ENCODE peak calls at places on chromosome X, in seven cellular contexts. L is GM23248, V is trophoblast cell, X is mesenchymal stem cell, H is HCT116, B is IMR-90, K is GM12878. A is an unnamed sample.
A peak's percentile ranks its signal among the peaks of the same experiment; 100 is the strongest.

GRCh38 chrX:74249963-74250362 is 54.0 kb upstream of the ZCCHC13 start:
- DNase-seq in L (no peak), V (no peak), X (peak; percentile 9), H (no peak), B (no peak), K (no peak), A (no peak)

GRCh38 chrX:154409222-154409871 is at the start of gene DNASE1L1:
- DNase-seq in L (peak; percentile 91), V (peak; percentile 78), X (peak; percentile 91), H (no peak), B (peak; percentile 87), K (no peak), A (no peak)

GRCh38 chrX:29285670-29286069 is 698.4 kb downstream of the IL1RAPL1 start:
- DNase-seq in L (no peak), V (no peak), X (no peak), H (no peak), B (no peak), K (no peak), A (no peak)

GRCh38 chrX:70386240-70386639 is 36.9 kb upstream of the GDPD2 start:
- DNase-seq in L (no peak), V (no peak), X (no peak), H (no peak), B (peak; percentile 37), K (no peak), A (no peak)

GRCh38 chrX:108511721-108512120 is 72.1 kb downstream of the COL4A5 start:
- DNase-seq in L (peak; percentile 4), V (no peak), X (no peak), H (no peak), B (peak; percentile 4), K (no peak), A (no peak)

GRCh38 chrX:103628386-103629290 is at the start of gene TCEAL1:
- DNase-seq in L (peak; percentile 63), V (peak; percentile 45), X (peak; percentile 63), H (no peak), B (peak; percentile 27), K (no peak), A (no peak)

GRCh38 chrX:15298201-15298600 is 17.2 kb downstream of the ASB11 start:
- DNase-seq in L (no peak), V (no peak), X (no peak), H (no peak), B (no peak), K (no peak), A (no peak)

GRCh38 chrX:52923781-52924241 is 26.7 kb downstream of the FAM156B start:
- DNase-seq in L (peak; percentile 61), V (peak; percentile 52), X (peak; percentile 43), H (no peak), B (peak; percentile 69), K (peak; percentile 46), A (no peak)

GRCh38 chrX:16807976-16808542 is 21.8 kb downstream of the TXLNG start:
- DNase-seq in L (peak; percentile 72), V (peak; percentile 36), X (peak; percentile 87), H (no peak), B (peak; percentile 68), K (no peak), A (no peak)

GRCh38 chrX:46712733-46713132 is 46.2 kb downstream of the SLC9A7 start:
- DNase-seq in L (no peak), V (no peak), X (no peak), H (no peak), B (no peak), K (no peak), A (no peak)
- H3K4me2 ChIP-seq in L (no peak overlapping the region), V (no peak overlapping the region), X (no peak overlapping the region), H (no peak overlapping the region), B (no peak overlapping the region), K (peak overlapping the region; percentile 46), A (no peak overlapping the region)

GRCh38 chrX:24229967-24230366 is 80.4 kb downstream of the ZFX start:
- DNase-seq in L (no peak), V (no peak), X (no peak), H (no peak), B (no peak), K (no peak), A (no peak)

GRCh38 chrX:24228596-24228995 is 79.1 kb downstream of the ZFX start:
- DNase-seq in L (no peak), V (no peak), X (no peak), H (no peak), B (no peak), K (no peak), A (no peak)

GRCh38 chrX:24229400-24229879 is 79.9 kb downstream of the ZFX start:
- DNase-seq in L (no peak), V (peak; percentile 11), X (no peak), H (no peak), B (no peak), K (no peak), A (no peak)

GRCh38 chrX:24231780-24232179 is 82.1 kb downstream of the SUPT20HL2 start:
- DNase-seq in L (no peak), V (no peak), X (no peak), H (no peak), B (no peak), K (no peak), A (no peak)

GRCh38 chrX:24231169-24231568 is 81.6 kb downstream of the ZFX start:
- DNase-seq in L (peak; percentile 79), V (no peak), X (peak; percentile 81), H (peak; percentile 7), B (peak; percentile 93), K (no peak), A (peak; percentile 21)
- H3K4me2 ChIP-seq in L (peak overlapping the region; percentile 61), V (no peak overlapping the region), X (no peak overlapping the region), H (peak overlapping the region; percentile 47), B (peak overlapping the region; percentile 30), K (peak overlapping the region; percentile 47), A (peak overlapping the region; percentile 53)

DNA sequence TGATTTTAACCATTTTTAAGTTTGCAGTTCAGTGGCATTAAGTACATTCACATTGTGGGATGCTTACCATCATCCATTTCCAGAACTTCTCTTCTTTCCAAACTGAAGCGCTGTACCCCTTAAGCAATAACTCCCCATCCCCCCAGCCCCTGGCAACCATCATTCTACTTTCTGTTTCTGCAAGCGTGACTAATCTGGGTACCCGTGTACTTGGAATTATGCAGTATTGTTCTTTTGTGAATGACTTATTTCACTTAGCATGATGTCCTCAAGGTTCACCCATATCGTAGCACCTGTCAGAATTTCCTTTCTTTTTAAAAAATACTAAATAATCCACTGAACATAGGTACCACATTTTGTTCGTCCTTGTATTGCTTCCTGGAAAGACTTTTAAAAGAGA is 32.9 kb downstream of the USP9X start:
- DNase-seq in L (no peak), V (no peak), X (no peak), H (no peak), B (no peak), K (no peak), A (no peak)
- H3K4me2 ChIP-seq in L (no peak overlapping the region), V (no peak overlapping the region), X (no peak overlapping the region), H (no peak overlapping the region), B (no peak overlapping the region), K (peak overlapping the region; percentile 92), A (no peak overlapping the region)

GRCh38 chrX:119635179-119635578 is 29.0 kb upstream of the NKRF start:
- DNase-seq in L (no peak), V (no peak), X (no peak), H (no peak), B (no peak), K (no peak), A (no peak)
- H3K4me2 ChIP-seq in L (no peak overlapping the region), V (no peak overlapping the region), X (no peak overlapping the region), H (no peak overlapping the region), B (no peak overlapping the region), K (peak overlapping the region; percentile 77), A (no peak overlapping the region)

GRCh38 chrX:12979630-12980015 is 4.7 kb downstream of the TMSB4X start:
- DNase-seq in L (peak; percentile 12), V (no peak), X (peak; percentile 44), H (no peak), B (peak; percentile 30), K (no peak), A (no peak)

GRCh38 chrX:12979011-12979629 is 4.2 kb downstream of the TMSB4X start:
- DNase-seq in L (peak; percentile 29), V (no peak), X (no peak), H (no peak), B (no peak), K (no peak), A (no peak)

GRCh38 chrX:12984629-12985303 is 9.9 kb downstream of the TMSB4X start:
- DNase-seq in L (peak; percentile 31), V (peak; percentile 51), X (no peak), H (peak; percentile 21), B (peak; percentile 35), K (no peak), A (peak; percentile 71)

GRCh38 chrX:12985336-12985735 is 10.4 kb downstream of the TMSB4X start:
- DNase-seq in L (no peak), V (no peak), X (no peak), H (no peak), B (no peak), K (no peak), A (no peak)

GRCh38 chrX:12981880-12982279 is 7.0 kb downstream of the TMSB4X start:
- DNase-seq in L (no peak), V (no peak), X (no peak), H (no peak), B (no peak), K (no peak), A (no peak)
- H3K4me2 ChIP-seq in L (no peak overlapping the region), V (no peak overlapping the region), X (no peak overlapping the region), H (no peak overlapping the region), B (no peak overlapping the region), K (peak overlapping the region; percentile 46), A (no peak overlapping the region)

GRCh38 chrX:31499120-31499519 is 427.3 kb upstream of the FTHL17 start:
- DNase-seq in L (peak; percentile 52), V (no peak), X (peak; percentile 76), H (no peak), B (peak; percentile 42), K (no peak), A (no peak)
- H3K4me2 ChIP-seq in L (no peak overlapping the region), V (no peak overlapping the region), X (no peak overlapping the region), H (no peak overlapping the region), B (no peak overlapping the region), K (no peak overlapping the region), A (no peak overlapping the region)

DNA sequence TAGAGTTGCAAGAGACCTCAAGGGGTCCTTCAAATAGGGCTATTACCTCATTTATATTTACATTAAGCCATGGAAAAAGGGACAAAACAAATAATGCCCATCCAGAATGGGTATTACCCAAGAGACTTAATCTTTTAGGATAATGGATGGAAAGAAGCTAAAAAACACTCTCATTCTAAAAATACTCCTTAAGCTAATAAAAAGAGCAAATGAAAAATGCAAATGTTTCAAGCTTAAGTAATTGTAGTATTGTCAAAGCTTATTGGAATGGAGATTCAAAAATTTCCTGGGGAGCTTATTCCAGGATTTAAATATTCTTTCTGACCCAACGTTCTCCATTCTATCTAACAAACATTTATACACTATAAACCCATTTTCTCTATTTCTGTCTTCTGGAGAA is 107.8 kb upstream of the SPIN4 start:
- DNase-seq in L (no peak), V (no peak), X (no peak), H (no peak), B (no peak), K (no peak), A (no peak)
- H3K4me2 ChIP-seq in L (no peak overlapping the region), V (no peak overlapping the region), X (no peak overlapping the region), H (no peak overlapping the region), B (no peak overlapping the region), K (no peak overlapping the region), A (no peak overlapping the region)

GRCh38 chrX:64394059-64394873 is 986 bp downstream of the MTMR8 start:
- DNase-seq in L (no peak), V (no peak), X (no peak), H (no peak), B (no peak), K (no peak), A (no peak)
- H3K4me2 ChIP-seq in L (no peak overlapping the region), V (peak overlapping the region; percentile 92), X (peak overlapping the region; percentile 49), H (peak overlapping the region; percentile 76), B (no peak overlapping the region), K (peak overlapping the region; percentile 40), A (peak overlapping the region; percentile 67)

A was measured in keratinocyte.